ENCODE peak calls at places on chromosomes 7 and 10, in five cellular contexts. One of them, this sample, is unnamed.
A peak's percentile ranks its signal among the peaks of the same experiment; 100 is the strongest.

GRCh38 chr10:119466655-119467054 is 75.9 kb downstream of the RGS10 start:
- DNase-seq in iris pigment epithelial cell: no peak
- DNase-seq in A549: no peak
- DNase-seq in activated T-helper 1 cell treated with anti-CD3 and anti-CD28 coated beads, Interleukin-2, amount 50 U/mL, for 16 hours: no peak
- DNase-seq in stimulated activated CD8-positive, alpha-beta memory T cell treated with anti-CD3 and anti-CD28 coated beads, Interleukin-7, amount 100 ng/mL, for 4 hours: peak; percentile 35
- DNase-seq in this sample: no peak

GRCh38 chr7:32059289-32060045 is 10.7 kb downstream of the PDE1C start:
- DNase-seq in A549: no peak
- DNase-seq in stimulated activated CD8-positive, alpha-beta memory T cell treated with anti-CD3 and anti-CD28 coated beads, Interleukin-7, amount 100 ng/mL, for 4 hours: no peak
- DNase-seq in activated T-helper 1 cell treated with anti-CD3 and anti-CD28 coated beads, Interleukin-2, amount 50 U/mL, for 16 hours: no peak
- DNase-seq in iris pigment epithelial cell: peak; percentile 34
- DNase-seq in this sample: no peak

GRCh38 chr10:13674645-13675588 is 88.2 kb downstream of the PRPF18 start:
- DNase-seq in activated T-helper 1 cell treated with anti-CD3 and anti-CD28 coated beads, Interleukin-2, amount 50 U/mL, for 16 hours: no peak
- DNase-seq in A549: no peak
- DNase-seq in iris pigment epithelial cell: no peak
- DNase-seq in stimulated activated CD8-positive, alpha-beta memory T cell treated with anti-CD3 and anti-CD28 coated beads, Interleukin-7, amount 100 ng/mL, for 4 hours: no peak
- DNase-seq in this sample: no peak

GRCh38 chr10:91681361-91682276 is 48.7 kb upstream of the PPP1R3C start:
- DNase-seq in activated T-helper 1 cell treated with anti-CD3 and anti-CD28 coated beads, Interleukin-2, amount 50 U/mL, for 16 hours: no peak
- DNase-seq in A549: no peak
- DNase-seq in stimulated activated CD8-positive, alpha-beta memory T cell treated with anti-CD3 and anti-CD28 coated beads, Interleukin-7, amount 100 ng/mL, for 4 hours: no peak
- DNase-seq in iris pigment epithelial cell: no peak
- DNase-seq in this sample: no peak

GRCh38 chr10:102553771-102554170 is 50.0 kb downstream of the SUFU start:
- DNase-seq in A549: no peak
- DNase-seq in activated T-helper 1 cell treated with anti-CD3 and anti-CD28 coated beads, Interleukin-2, amount 50 U/mL, for 16 hours: no peak
- DNase-seq in stimulated activated CD8-positive, alpha-beta memory T cell treated with anti-CD3 and anti-CD28 coated beads, Interleukin-7, amount 100 ng/mL, for 4 hours: no peak
- DNase-seq in iris pigment epithelial cell: no peak
- DNase-seq in this sample: no peak

GRCh38 chr7:39979406-39980073 is 29.5 kb downstream of the CDK13 start:
- DNase-seq in activated T-helper 1 cell treated with anti-CD3 and anti-CD28 coated beads, Interleukin-2, amount 50 U/mL, for 16 hours: no peak
- DNase-seq in iris pigment epithelial cell: no peak
- DNase-seq in stimulated activated CD8-positive, alpha-beta memory T cell treated with anti-CD3 and anti-CD28 coated beads, Interleukin-7, amount 100 ng/mL, for 4 hours: no peak
- DNase-seq in A549: no peak
- DNase-seq in this sample: no peak

GRCh38 chr7:114540291-114540690 is 125.7 kb downstream of the FOXP2 start:
- DNase-seq in activated T-helper 1 cell treated with anti-CD3 and anti-CD28 coated beads, Interleukin-2, amount 50 U/mL, for 16 hours: no peak
- DNase-seq in stimulated activated CD8-positive, alpha-beta memory T cell treated with anti-CD3 and anti-CD28 coated beads, Interleukin-7, amount 100 ng/mL, for 4 hours: no peak
- DNase-seq in iris pigment epithelial cell: no peak
- DNase-seq in A549: no peak
- DNase-seq in this sample: no peak

GRCh38 chr7:95989301-95989700 is 216.9 kb downstream of the DYNC1I1 start:
- DNase-seq in activated T-helper 1 cell treated with anti-CD3 and anti-CD28 coated beads, Interleukin-2, amount 50 U/mL, for 16 hours: no peak
- DNase-seq in iris pigment epithelial cell: no peak
- DNase-seq in stimulated activated CD8-positive, alpha-beta memory T cell treated with anti-CD3 and anti-CD28 coated beads, Interleukin-7, amount 100 ng/mL, for 4 hours: no peak
- DNase-seq in A549: no peak
- DNase-seq in this sample: no peak

GRCh38 chr7:75985518-75986146 is 8.8 kb downstream of the TMEM120A start:
- DNase-seq in activated T-helper 1 cell treated with anti-CD3 and anti-CD28 coated beads, Interleukin-2, amount 50 U/mL, for 16 hours: no peak
- DNase-seq in stimulated activated CD8-positive, alpha-beta memory T cell treated with anti-CD3 and anti-CD28 coated beads, Interleukin-7, amount 100 ng/mL, for 4 hours: no peak
- DNase-seq in A549: no peak
- DNase-seq in iris pigment epithelial cell: no peak
- DNase-seq in this sample: no peak

GRCh38 chr7:135151162-135151932 is 3.5 kb downstream of the TMEM140 start:
- DNase-seq in stimulated activated CD8-positive, alpha-beta memory T cell treated with anti-CD3 and anti-CD28 coated beads, Interleukin-7, amount 100 ng/mL, for 4 hours: no peak
- DNase-seq in activated T-helper 1 cell treated with anti-CD3 and anti-CD28 coated beads, Interleukin-2, amount 50 U/mL, for 16 hours: no peak
- DNase-seq in iris pigment epithelial cell: no peak
- DNase-seq in A549: no peak
- DNase-seq in this sample: no peak

GRCh38 chr7:25260862-25261454 is 32.7 kb upstream of the NPVF start:
- DNase-seq in A549: no peak
- DNase-seq in iris pigment epithelial cell: peak; percentile 81
- DNase-seq in stimulated activated CD8-positive, alpha-beta memory T cell treated with anti-CD3 and anti-CD28 coated beads, Interleukin-7, amount 100 ng/mL, for 4 hours: no peak
- DNase-seq in activated T-helper 1 cell treated with anti-CD3 and anti-CD28 coated beads, Interleukin-2, amount 50 U/mL, for 16 hours: no peak
- DNase-seq in this sample: no peak

GRCh38 chr7:27095050-27095896 is 527 bp downstream of the HOXA1 start:
- DNase-seq in activated T-helper 1 cell treated with anti-CD3 and anti-CD28 coated beads, Interleukin-2, amount 50 U/mL, for 16 hours: no peak
- DNase-seq in stimulated activated CD8-positive, alpha-beta memory T cell treated with anti-CD3 and anti-CD28 coated beads, Interleukin-7, amount 100 ng/mL, for 4 hours: peak; percentile 26
- DNase-seq in A549: no peak
- DNase-seq in iris pigment epithelial cell: no peak
- DNase-seq in this sample: no peak

GRCh38 chr7:151453326-151453791 is 13.4 kb upstream of the CRYGN start:
- DNase-seq in stimulated activated CD8-positive, alpha-beta memory T cell treated with anti-CD3 and anti-CD28 coated beads, Interleukin-7, amount 100 ng/mL, for 4 hours: no peak
- DNase-seq in iris pigment epithelial cell: no peak
- DNase-seq in activated T-helper 1 cell treated with anti-CD3 and anti-CD28 coated beads, Interleukin-2, amount 50 U/mL, for 16 hours: no peak
- DNase-seq in A549: no peak
- DNase-seq in this sample: no peak

GRCh38 chr10:115706482-115707076 is 566.4 kb downstream of the GFRA1 start:
- DNase-seq in stimulated activated CD8-positive, alpha-beta memory T cell treated with anti-CD3 and anti-CD28 coated beads, Interleukin-7, amount 100 ng/mL, for 4 hours: no peak
- DNase-seq in activated T-helper 1 cell treated with anti-CD3 and anti-CD28 coated beads, Interleukin-2, amount 50 U/mL, for 16 hours: no peak
- DNase-seq in iris pigment epithelial cell: peak; percentile 39
- DNase-seq in A549: peak; percentile 40
- DNase-seq in this sample: peak; percentile 14

This sample was measured in HEK293T.